ENCODE peak calls at places on chromosomes 4 and X, in eight cellular contexts. X is stimulated activated CD4-positive, alpha-beta T cell treated with anti-CD3 and anti-CD28 coated beads, Interleukin-4, amount 100 ng/mL, for 48 hours; Y is D721Med; U is NCI-H1092 treated with DMSO at 0.1 percent for 48 hours; G is putamen; N is HFF-Myc; K is lower leg skin; E is CD8-positive, alpha-beta T cell. L is an unnamed sample.

GRCh38 chr4:24382381-24382780 is 202.0 kb downstream of the DHX15 start:
- DNase-seq in G (no peak), Y (no peak), N (no peak), U (no peak), X (no peak), K (no peak), E (no peak), L (no peak)

GRCh38 chr4:165927815-165928214 is 54.8 kb downstream of the TLL1 start:
- DNase-seq in N (no peak), U (no peak), G (no peak), X (no peak), E (no peak), Y (no peak), K (no peak), L (no peak)

GRCh38 chrX:32448945-32449344 is 762.4 kb downstream of the DMD start:
- DNase-seq in G (no peak), Y (no peak), E (no peak), N (no peak), U (no peak), X (no peak), K (no peak), L (peak)

GRCh38 chr4:76489799-76490176 is 54.8 kb downstream of the SHROOM3 start:
- DNase-seq in Y (no peak), N (no peak), X (no peak), E (no peak), K (no peak), U (no peak), G (no peak), L (no peak)

GRCh38 chrX:42952621-42953020 is 174.7 kb upstream of the PPP1R2C start:
- DNase-seq in Y (no peak), U (no peak), X (no peak), E (no peak), N (no peak), K (no peak), G (no peak), L (no peak)

GRCh38 chr4:56272003-56272402 is 115.3 kb downstream of the AASDH start:
- DNase-seq in K (no peak), N (no peak), G (no peak), X (no peak), E (no peak), U (no peak), Y (no peak), L (no peak)

GRCh38 chr4:13907255-13907751 is 279.8 kb upstream of the BOD1L1 start:
- DNase-seq in N (peak), Y (no peak), U (no peak), E (no peak), X (no peak), G (no peak), K (no peak), L (no peak)

GRCh38 chrX:106499473-106499872 is 112.3 kb upstream of the RADX start:
- DNase-seq in G (no peak), U (no peak), X (no peak), N (no peak), Y (no peak), K (no peak), E (no peak), L (no peak)

GRCh38 chr4:127446309-127446708 is 186.4 kb upstream of the INTU start:
- DNase-seq in G (no peak), X (no peak), N (no peak), Y (no peak), K (no peak), U (no peak), E (no peak), L (no peak)

GRCh38 chr4:28702571-28702970 is 1841.9 kb downstream of the STIM2 start:
- DNase-seq in Y (no peak), G (no peak), E (no peak), N (no peak), U (no peak), X (no peak), K (no peak), L (no peak)

GRCh38 chr4:39227906-39228305 is 45.6 kb downstream of the WDR19 start:
- DNase-seq in G (no peak), U (no peak), N (no peak), K (no peak), X (no peak), E (no peak), Y (no peak), L (no peak)

GRCh38 chr4:75596061-75596460 is 34.3 kb downstream of the CDKL2 start:
- DNase-seq in Y (no peak), K (no peak), E (no peak), U (no peak), X (no peak), N (no peak), G (no peak), L (no peak)

GRCh38 chr4:1763550-1764080 is 29.5 kb upstream of the FGFR3 start:
- DNase-seq in K (no peak), E (no peak), N (no peak), U (no peak), G (no peak), Y (no peak), X (no peak), L (peak)

GRCh38 chrX:40086569-40087335 is 11.0 kb downstream of the BCOR start:
- DNase-seq in N (no peak), Y (no peak), U (peak), K (no peak), G (peak), E (no peak), X (no peak), L (no peak)

GRCh38 chrX:13109811-13110210 is 65.4 kb upstream of the FAM9C start:
- DNase-seq in Y (no peak), G (no peak), K (no peak), N (no peak), X (no peak), E (no peak), U (no peak), L (no peak)

GRCh38 chrX:123803331-123803983 is 56.4 kb upstream of the XIAP start:
- DNase-seq in G (no peak), U (peak), X (no peak), E (peak), K (peak), N (peak), Y (no peak), L (peak)

L was measured in RPMI8226.